ENCODE peak calls at places on chromosomes 16 and 17, in six cellular contexts. K, S, F, U, Q and A are unnamed samples.
A peak's percentile ranks its signal among the peaks of the same experiment; 100 is the strongest.

GRCh38 chr16:49399594-49400364 is 26.2 kb downstream of the C16orf78 start:
- DNase-seq in S (no peak), K (no peak), Q (no peak), F (peak; percentile 1), U (no peak), A (no peak)

GRCh38 chr16:24800586-24800985 is 45.2 kb upstream of the SLC5A11 start:
- DNase-seq in F (no peak), U (peak; percentile 19), S (no peak), Q (no peak), K (no peak), A (peak; percentile 46)

GRCh38 chr16:1172651-1173050 is 19.7 kb downstream of the CACNA1H start:
- DNase-seq in F (no peak), Q (no peak), S (no peak), U (no peak), K (no peak), A (no peak)

GRCh38 chr16:10870137-10870776 is 6.7 kb upstream of the CIITA start:
- DNase-seq in F (no peak), S (no peak), Q (no peak), U (no peak), K (no peak), A (no peak)

GRCh38 chr17:45948881-45949624 is 50.0 kb upstream of the STH start:
- DNase-seq in K (peak; percentile 66), U (peak; percentile 88), F (peak; percentile 74), Q (peak; percentile 62), S (no peak), A (peak; percentile 71)

GRCh38 chr17:17079761-17080160 is 37.5 kb downstream of the MPRIP start:
- DNase-seq in K (peak; percentile 75), Q (no peak), F (no peak), U (no peak), S (no peak), A (no peak)

GRCh38 chr17:63972796-63973195 is at the start of gene SCN4A:
- DNase-seq in S (no peak), K (no peak), F (no peak), Q (no peak), U (no peak), A (no peak)

GRCh38 chr17:81040791-81041337 is 5.9 kb downstream of the BAIAP2 start:
- DNase-seq in K (no peak), F (no peak), S (no peak), U (peak; percentile 61), Q (no peak), A (no peak)

GRCh38 chr16:6335072-6335471 is 997.6 kb upstream of the RBFOX1 start:
- DNase-seq in Q (no peak), S (no peak), F (no peak), U (peak; percentile 17), K (no peak), A (no peak)

GRCh38 chr17:1100382-1100781 is 79.4 kb downstream of the ABR start:
- DNase-seq in F (no peak), U (no peak), Q (no peak), S (no peak), K (no peak), A (no peak)